ENCODE peak calls at places on chromosome 14, in ten cellular contexts. One of them, this sample, is unnamed.
A peak's percentile ranks its signal among the peaks of the same experiment; 100 is the strongest.

GRCh38 chr14:69532561-69533335 is 41.9 kb downstream of the CCDC177 start:
- DNase-seq in GM13977: no peak
- DNase-seq in chondrocyte: no peak
- DNase-seq in WTC11: no peak
- DNase-seq in AG04450: no peak
- DNase-seq in CD8-positive, alpha-beta T cell: no peak
- DNase-seq in neural progenitor cell: no peak
- DNase-seq in endothelial cell: no peak
- DNase-seq in A549: no peak
- DNase-seq in progenitor cell of endocrine pancreas: no peak
- DNase-seq in this sample: no peak

GRCh38 chr14:64878775-64879634 is 702 bp downstream of the SPTB start:
- DNase-seq in AG04450: no peak
- DNase-seq in progenitor cell of endocrine pancreas: no peak
- DNase-seq in A549: peak; percentile 14
- DNase-seq in neural progenitor cell: peak; percentile 37
- DNase-seq in CD8-positive, alpha-beta T cell: peak; percentile 5
- DNase-seq in endothelial cell: peak; percentile 31
- DNase-seq in chondrocyte: no peak
- DNase-seq in WTC11: peak; percentile 41
- DNase-seq in GM13977: no peak
- DNase-seq in this sample: no peak

GRCh38 chr14:48398675-48399282 is 723.4 kb upstream of the MDGA2 start:
- DNase-seq in progenitor cell of endocrine pancreas: no peak
- DNase-seq in chondrocyte: no peak
- DNase-seq in A549: peak; percentile 3
- DNase-seq in GM13977: peak; percentile 39
- DNase-seq in CD8-positive, alpha-beta T cell: no peak
- DNase-seq in WTC11: no peak
- DNase-seq in endothelial cell: peak; percentile 16
- DNase-seq in neural progenitor cell: peak; percentile 66
- DNase-seq in AG04450: no peak
- DNase-seq in this sample: no peak

GRCh38 chr14:78933948-78934524 is 763.9 kb downstream of the NRXN3 start:
- DNase-seq in GM13977: peak; percentile 45
- DNase-seq in chondrocyte: no peak
- DNase-seq in A549: peak; percentile 31
- DNase-seq in CD8-positive, alpha-beta T cell: no peak
- DNase-seq in AG04450: peak; percentile 18
- DNase-seq in WTC11: no peak
- DNase-seq in neural progenitor cell: peak; percentile 35
- DNase-seq in progenitor cell of endocrine pancreas: no peak
- DNase-seq in endothelial cell: peak; percentile 19
- DNase-seq in this sample: no peak

GRCh38 chr14:64767215-64767964 is 63.2 kb downstream of the PLEKHG3 start:
- DNase-seq in AG04450: no peak
- DNase-seq in chondrocyte: peak; percentile 69
- DNase-seq in A549: no peak
- DNase-seq in WTC11: no peak
- DNase-seq in endothelial cell: no peak
- DNase-seq in GM13977: no peak
- DNase-seq in neural progenitor cell: no peak
- DNase-seq in progenitor cell of endocrine pancreas: no peak
- DNase-seq in CD8-positive, alpha-beta T cell: no peak
- DNase-seq in this sample: peak; percentile 61

GRCh38 chr14:70754989-70755388 is 54.3 kb downstream of the MAP3K9 start:
- DNase-seq in CD8-positive, alpha-beta T cell: no peak
- DNase-seq in progenitor cell of endocrine pancreas: no peak
- DNase-seq in GM13977: no peak
- DNase-seq in neural progenitor cell: no peak
- DNase-seq in chondrocyte: no peak
- DNase-seq in endothelial cell: no peak
- DNase-seq in WTC11: no peak
- DNase-seq in A549: no peak
- DNase-seq in AG04450: no peak
- DNase-seq in this sample: no peak

GRCh38 chr14:46048127-46048526 is 603.5 kb downstream of the RPL10L start:
- DNase-seq in neural progenitor cell: peak; percentile 80
- DNase-seq in GM13977: no peak
- DNase-seq in endothelial cell: peak; percentile 59
- DNase-seq in progenitor cell of endocrine pancreas: peak; percentile 16
- DNase-seq in CD8-positive, alpha-beta T cell: no peak
- DNase-seq in WTC11: peak; percentile 59
- DNase-seq in chondrocyte: no peak
- DNase-seq in AG04450: no peak
- DNase-seq in A549: no peak
- DNase-seq in this sample: no peak

GRCh38 chr14:49484180-49484579 is 102.0 kb downstream of the RPS29 start:
- DNase-seq in endothelial cell: no peak
- DNase-seq in CD8-positive, alpha-beta T cell: no peak
- DNase-seq in chondrocyte: no peak
- DNase-seq in A549: no peak
- DNase-seq in AG04450: no peak
- DNase-seq in neural progenitor cell: no peak
- DNase-seq in progenitor cell of endocrine pancreas: no peak
- DNase-seq in WTC11: no peak
- DNase-seq in GM13977: no peak
- DNase-seq in this sample: no peak

GRCh38 chr14:52235866-52236510 is 31.5 kb upstream of the PTGDR start:
- DNase-seq in neural progenitor cell: peak; percentile 54
- DNase-seq in GM13977: no peak
- DNase-seq in A549: no peak
- DNase-seq in WTC11: no peak
- DNase-seq in AG04450: no peak
- DNase-seq in chondrocyte: no peak
- DNase-seq in endothelial cell: no peak
- DNase-seq in CD8-positive, alpha-beta T cell: no peak
- DNase-seq in progenitor cell of endocrine pancreas: no peak
- DNase-seq in this sample: no peak

GRCh38 chr14:30874120-30874998 is at the start of gene COCH:
- DNase-seq in AG04450: no peak
- DNase-seq in A549: peak; percentile 74
- DNase-seq in endothelial cell: peak; percentile 52
- DNase-seq in CD8-positive, alpha-beta T cell: peak; percentile 8
- DNase-seq in neural progenitor cell: peak; percentile 86
- DNase-seq in chondrocyte: peak; percentile 89
- DNase-seq in progenitor cell of endocrine pancreas: peak; percentile 64
- DNase-seq in WTC11: peak; percentile 59
- DNase-seq in GM13977: peak; percentile 88
- DNase-seq in this sample: peak; percentile 81

GRCh38 chr14:90534091-90534837 is 137.4 kb downstream of the CALM1 start:
- DNase-seq in chondrocyte: no peak
- DNase-seq in AG04450: no peak
- DNase-seq in progenitor cell of endocrine pancreas: no peak
- DNase-seq in neural progenitor cell: no peak
- DNase-seq in A549: no peak
- DNase-seq in endothelial cell: peak; percentile 42
- DNase-seq in GM13977: no peak
- DNase-seq in WTC11: no peak
- DNase-seq in CD8-positive, alpha-beta T cell: no peak
- DNase-seq in this sample: no peak

GRCh38 chr14:96722751-96723150 is 74.4 kb upstream of the VRK1 start:
- DNase-seq in neural progenitor cell: no peak
- DNase-seq in AG04450: no peak
- DNase-seq in CD8-positive, alpha-beta T cell: no peak
- DNase-seq in endothelial cell: no peak
- DNase-seq in A549: no peak
- DNase-seq in progenitor cell of endocrine pancreas: no peak
- DNase-seq in GM13977: no peak
- DNase-seq in chondrocyte: no peak
- DNase-seq in WTC11: no peak
- DNase-seq in this sample: no peak

DNA sequence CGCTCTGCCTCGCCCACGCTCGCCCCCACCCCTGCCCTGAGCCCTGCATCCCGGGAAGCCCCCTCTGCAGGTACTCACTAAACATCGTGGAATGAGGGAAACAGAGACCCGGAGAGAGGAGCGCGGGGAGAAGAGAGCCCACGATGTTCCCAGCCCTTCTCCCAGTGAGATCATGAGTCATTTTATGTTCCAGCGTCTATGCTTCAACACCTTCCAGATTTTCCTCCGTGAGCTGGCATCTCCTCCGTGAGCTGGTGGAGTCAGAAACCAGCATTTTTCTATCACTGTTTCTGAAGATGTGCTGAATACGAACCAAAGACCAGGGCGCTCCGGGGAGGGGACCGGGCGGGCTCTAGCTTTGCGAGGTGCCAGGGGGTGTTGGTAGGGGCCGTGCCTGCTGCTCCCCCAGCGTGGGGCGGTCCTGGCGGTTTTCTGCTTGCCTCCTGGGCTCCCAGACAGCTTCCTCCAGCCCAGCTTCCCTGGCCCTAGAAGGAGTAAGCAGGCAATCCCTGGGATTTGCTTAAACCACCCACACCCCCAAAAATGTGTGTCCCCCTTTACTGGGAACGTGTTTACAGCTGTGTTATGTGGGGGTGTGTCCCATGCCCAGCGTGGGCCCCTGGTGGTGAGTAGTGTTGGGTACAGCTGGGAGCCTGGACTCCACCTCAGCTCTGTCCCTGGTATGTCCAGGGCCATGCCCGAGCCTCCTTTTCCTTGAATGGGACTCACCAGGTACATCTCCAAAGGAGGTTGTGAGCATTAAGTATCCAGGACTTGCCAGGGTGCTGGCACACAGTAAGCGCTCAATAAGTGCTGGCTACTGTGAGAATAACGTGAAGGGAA is 74.2 kb downstream of the DIO3 start:
- DNase-seq in A549: no peak
- DNase-seq in endothelial cell: no peak
- DNase-seq in CD8-positive, alpha-beta T cell: no peak
- DNase-seq in neural progenitor cell: no peak
- DNase-seq in progenitor cell of endocrine pancreas: no peak
- DNase-seq in WTC11: no peak
- DNase-seq in chondrocyte: no peak
- DNase-seq in GM13977: no peak
- DNase-seq in AG04450: no peak
- DNase-seq in this sample: no peak
- TF ChIP-seq CTCF in A549: no peak
- TF ChIP-seq CTCF in endothelial cell: no peak
- TF ChIP-seq CTCF in CD8-positive, alpha-beta T cell: no peak
- TF ChIP-seq CTCF in neural progenitor cell: no peak
- TF ChIP-seq CTCF in progenitor cell of endocrine pancreas: no peak
- TF ChIP-seq CTCF in WTC11: peak; percentile 8
- TF ChIP-seq CTCF in chondrocyte: no peak
- TF ChIP-seq CTCF in GM13977: no peak
- TF ChIP-seq CTCF in AG04450: no peak
- TF ChIP-seq CTCF in this sample: no peak

GRCh38 chr14:56488306-56488705 is 91.3 kb upstream of the TMEM260 start:
- DNase-seq in WTC11: no peak
- DNase-seq in AG04450: no peak
- DNase-seq in neural progenitor cell: no peak
- DNase-seq in chondrocyte: no peak
- DNase-seq in progenitor cell of endocrine pancreas: no peak
- DNase-seq in GM13977: no peak
- DNase-seq in A549: no peak
- DNase-seq in CD8-positive, alpha-beta T cell: no peak
- DNase-seq in endothelial cell: no peak
- DNase-seq in this sample: no peak

GRCh38 chr14:56487761-56488160 is 91.8 kb upstream of the TMEM260 start:
- DNase-seq in WTC11: no peak
- DNase-seq in GM13977: no peak
- DNase-seq in progenitor cell of endocrine pancreas: no peak
- DNase-seq in neural progenitor cell: no peak
- DNase-seq in CD8-positive, alpha-beta T cell: no peak
- DNase-seq in AG04450: no peak
- DNase-seq in A549: no peak
- DNase-seq in endothelial cell: no peak
- DNase-seq in chondrocyte: no peak
- DNase-seq in this sample: no peak

GRCh38 chr14:56487090-56487667 is 92.4 kb upstream of the TMEM260 start:
- DNase-seq in neural progenitor cell: peak; percentile 42
- DNase-seq in progenitor cell of endocrine pancreas: no peak
- DNase-seq in CD8-positive, alpha-beta T cell: no peak
- DNase-seq in chondrocyte: no peak
- DNase-seq in AG04450: no peak
- DNase-seq in GM13977: no peak
- DNase-seq in A549: peak; percentile 8
- DNase-seq in endothelial cell: no peak
- DNase-seq in WTC11: no peak
- DNase-seq in this sample: no peak

DNA sequence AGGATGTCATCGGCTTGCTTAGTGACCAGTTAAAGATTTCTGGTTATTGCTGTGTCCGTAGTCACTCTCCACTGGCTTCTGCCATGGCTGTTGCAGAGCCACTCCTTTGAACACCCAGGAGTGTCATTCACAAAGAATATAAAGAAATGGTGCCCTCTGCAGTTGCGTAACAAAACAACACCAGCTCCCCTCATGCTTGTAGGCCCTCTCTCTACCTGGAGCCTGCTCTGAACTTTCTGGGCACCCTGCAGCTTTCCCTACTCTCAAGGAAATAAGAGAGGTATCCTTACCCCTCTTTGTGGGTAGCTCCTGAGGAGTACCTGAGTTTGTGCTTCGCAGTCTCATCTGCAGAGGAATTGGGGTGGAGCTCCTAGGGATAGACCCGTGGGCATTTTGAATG is 97.3 kb upstream of the TMEM260 start:
- DNase-seq in GM13977: no peak
- DNase-seq in A549: peak; percentile 17
- DNase-seq in chondrocyte: no peak
- DNase-seq in AG04450: no peak
- DNase-seq in WTC11: peak; percentile 58
- DNase-seq in CD8-positive, alpha-beta T cell: no peak
- DNase-seq in progenitor cell of endocrine pancreas: no peak
- DNase-seq in neural progenitor cell: peak; percentile 76
- DNase-seq in endothelial cell: peak; percentile 47
- DNase-seq in this sample: no peak
- TF ChIP-seq CTCF in GM13977: no peak
- TF ChIP-seq CTCF in A549: peak; percentile 33
- TF ChIP-seq CTCF in chondrocyte: peak; percentile 62
- TF ChIP-seq CTCF in AG04450: peak; percentile 21
- TF ChIP-seq CTCF in WTC11: no peak
- TF ChIP-seq CTCF in CD8-positive, alpha-beta T cell: no peak
- TF ChIP-seq CTCF in progenitor cell of endocrine pancreas: peak; percentile 49
- TF ChIP-seq CTCF in neural progenitor cell: peak; percentile 65
- TF ChIP-seq CTCF in endothelial cell: peak; percentile 51
- TF ChIP-seq CTCF in this sample: no peak

DNA sequence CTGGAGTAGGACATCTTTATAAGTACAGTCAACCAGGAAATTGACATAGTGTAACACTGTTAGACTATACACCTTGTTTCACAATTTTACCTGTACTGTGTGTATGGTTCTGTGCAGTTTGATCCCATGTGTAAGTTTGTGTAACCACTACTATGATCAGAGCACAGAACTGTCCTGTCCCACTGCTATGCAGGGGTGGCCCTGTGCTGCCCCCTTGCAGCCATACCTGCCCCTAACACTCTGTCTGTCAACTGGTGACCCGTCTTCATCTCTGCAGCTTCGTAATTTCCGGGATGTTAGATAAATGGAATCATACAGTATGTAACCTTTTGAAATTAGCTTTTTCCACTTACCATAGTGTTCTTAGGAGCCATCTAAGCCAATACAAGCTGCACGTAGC is 58.7 kb upstream of the RD3L start:
- DNase-seq in neural progenitor cell: peak; percentile 48
- DNase-seq in CD8-positive, alpha-beta T cell: peak; percentile 19
- DNase-seq in chondrocyte: no peak
- DNase-seq in AG04450: no peak
- DNase-seq in progenitor cell of endocrine pancreas: no peak
- DNase-seq in GM13977: no peak
- DNase-seq in A549: no peak
- DNase-seq in WTC11: peak; percentile 54
- DNase-seq in endothelial cell: peak; percentile 62
- DNase-seq in this sample: no peak
- TF ChIP-seq CTCF in neural progenitor cell: peak; percentile 63
- TF ChIP-seq CTCF in CD8-positive, alpha-beta T cell: no peak
- TF ChIP-seq CTCF in chondrocyte: no peak
- TF ChIP-seq CTCF in AG04450: no peak
- TF ChIP-seq CTCF in progenitor cell of endocrine pancreas: peak; percentile 46
- TF ChIP-seq CTCF in GM13977: peak; percentile 24
- TF ChIP-seq CTCF in A549: no peak
- TF ChIP-seq CTCF in WTC11: peak; percentile 62
- TF ChIP-seq CTCF in endothelial cell: peak; percentile 47
- TF ChIP-seq CTCF in this sample: no peak

GRCh38 chr14:103679351-103679750 is 35.9 kb downstream of the XRCC3 start:
- DNase-seq in AG04450: no peak
- DNase-seq in chondrocyte: peak; percentile 91
- DNase-seq in GM13977: peak; percentile 80
- DNase-seq in CD8-positive, alpha-beta T cell: peak; percentile 49
- DNase-seq in endothelial cell: peak; percentile 37
- DNase-seq in A549: peak; percentile 38
- DNase-seq in neural progenitor cell: peak; percentile 51
- DNase-seq in WTC11: peak; percentile 61
- DNase-seq in progenitor cell of endocrine pancreas: no peak
- DNase-seq in this sample: peak; percentile 91
- TF ChIP-seq CTCF in AG04450: peak; percentile 42
- TF ChIP-seq CTCF in chondrocyte: peak; percentile 73
- TF ChIP-seq CTCF in GM13977: peak; percentile 78
- TF ChIP-seq CTCF in CD8-positive, alpha-beta T cell: peak; percentile 49
- TF ChIP-seq CTCF in endothelial cell: no peak
- TF ChIP-seq CTCF in A549: peak; percentile 52
- TF ChIP-seq CTCF in neural progenitor cell: peak; percentile 58
- TF ChIP-seq CTCF in WTC11: no peak
- TF ChIP-seq CTCF in progenitor cell of endocrine pancreas: peak; percentile 43
- TF ChIP-seq CTCF in this sample: peak; percentile 60

This sample was measured in spleen.